ENCODE peak calls at places on chromosomes 5 and 9, in seven cellular contexts. F is AG04450, C is foreskin keratinocyte, V is osteocyte, A is neural progenitor cell, M is fibroblast of pulmonary artery, O is uterus. U is an unnamed sample.

GRCh38 chr9:110217656-110218099 is 9.7 kb upstream of the C9orf152 start:
- DNase-seq in F (peak; percentile 8), C (no peak), V (no peak), A (peak; percentile 52), M (peak; percentile 76), O (peak; percentile 20), U (no peak)

GRCh38 chr9:4038182-4038723 is 261.6 kb downstream of the GLIS3 start:
- DNase-seq in F (no peak), C (peak; percentile 29), V (no peak), A (no peak), M (peak; percentile 50), O (no peak), U (no peak)

GRCh38 chr5:137055271-137055872 is 443.8 kb downstream of the SPOCK1 start:
- DNase-seq in F (no peak), C (no peak), V (no peak), A (no peak), M (peak; percentile 52), O (no peak), U (no peak)

GRCh38 chr5:73120222-73121108 is at the start of gene TMEM171:
- DNase-seq in F (no peak), C (no peak), V (peak; percentile 84), A (peak; percentile 87), M (peak; percentile 37), O (no peak), U (no peak)

GRCh38 chr5:76818844-76819831 is at the start of gene F2RL1:
- DNase-seq in F (no peak), C (peak; percentile 92), V (peak; percentile 85), A (peak; percentile 91), M (peak; percentile 75), O (no peak), U (no peak)

GRCh38 chr5:73229271-73229670 is 56.3 kb downstream of the TMEM174 start:
- DNase-seq in F (no peak), C (no peak), V (no peak), A (no peak), M (no peak), O (no peak), U (no peak)

GRCh38 chr5:159947708-159948358 is 31.6 kb downstream of the ADRA1B start:
- DNase-seq in F (peak; percentile 59), C (no peak), V (no peak), A (no peak), M (peak; percentile 23), O (peak; percentile 15), U (no peak)

GRCh38 chr9:91033802-91034201 is 232.2 kb downstream of the SYK start:
- DNase-seq in F (no peak), C (no peak), V (peak; percentile 80), A (peak; percentile 48), M (no peak), O (no peak), U (no peak)

GRCh38 chr5:44365351-44365750 is 23.9 kb downstream of the FGF10 start:
- DNase-seq in F (no peak), C (peak; percentile 9), V (no peak), A (no peak), M (peak; percentile 6), O (no peak), U (peak; percentile 1)

GRCh38 chr5:122292357-122292756 is 19.7 kb upstream of the SNCAIP start:
- DNase-seq in F (peak; percentile 27), C (no peak), V (no peak), A (no peak), M (no peak), O (peak; percentile 58), U (no peak)

GRCh38 chr5:122291000-122291592 is 20.9 kb upstream of the SNCAIP start:
- DNase-seq in F (no peak), C (no peak), V (no peak), A (no peak), M (no peak), O (peak; percentile 63), U (no peak)

GRCh38 chr5:122297587-122298298 is 14.3 kb upstream of the SNCAIP start:
- DNase-seq in F (no peak), C (no peak), V (no peak), A (no peak), M (no peak), O (no peak), U (no peak)

GRCh38 chr5:122300374-122300773 is 11.7 kb upstream of the SNCAIP start:
- DNase-seq in F (no peak), C (no peak), V (no peak), A (no peak), M (no peak), O (no peak), U (no peak)

GRCh38 chr5:122295138-122295537 is 16.9 kb upstream of the SNCAIP start:
- DNase-seq in F (no peak), C (no peak), V (no peak), A (peak; percentile 50), M (no peak), O (no peak), U (no peak)
- TF ChIP-seq CTCF in F (peak; percentile 14), C (peak; percentile 38), V (peak; percentile 28), A (peak; percentile 55), M (peak; percentile 31), O (peak; percentile 23), U (peak; percentile 47)

DNA sequence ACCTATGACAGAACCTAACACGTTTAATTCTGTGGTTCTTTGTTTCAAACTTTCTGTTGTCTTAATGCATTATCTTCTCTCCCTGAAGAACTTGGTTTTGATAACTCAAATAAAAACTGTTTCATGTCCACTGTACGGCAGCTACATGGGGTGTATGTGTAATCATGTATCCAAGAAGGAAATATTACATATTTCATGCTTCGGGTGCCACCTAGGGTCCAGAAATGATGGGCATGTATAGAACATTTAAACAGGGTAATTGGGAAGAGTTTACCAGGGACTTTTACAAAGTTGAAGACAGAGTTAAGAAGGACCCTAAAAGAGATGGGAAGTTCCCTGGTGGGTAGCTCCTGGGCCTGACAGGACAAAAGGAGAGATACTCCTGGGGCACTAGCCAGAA is 291.3 kb downstream of the FBXL7 start:
- DNase-seq in F (no peak), C (no peak), V (no peak), A (no peak), M (peak; percentile 14), O (no peak), U (no peak)
- TF ChIP-seq CTCF in F (peak; percentile 24), C (peak; percentile 23), V (peak; percentile 46), A (no peak), M (no peak), O (no peak), U (no peak)

GRCh38 chr9:130220351-130220750 is 45.2 kb upstream of the HMCN2 start:
- DNase-seq in F (peak; percentile 46), C (no peak), V (no peak), A (peak; percentile 63), M (peak; percentile 59), O (peak; percentile 81), U (no peak)
- TF ChIP-seq CTCF in F (peak; percentile 61), C (no peak), V (peak; percentile 32), A (peak; percentile 21), M (peak; percentile 30), O (peak; percentile 39), U (no peak)

DNA sequence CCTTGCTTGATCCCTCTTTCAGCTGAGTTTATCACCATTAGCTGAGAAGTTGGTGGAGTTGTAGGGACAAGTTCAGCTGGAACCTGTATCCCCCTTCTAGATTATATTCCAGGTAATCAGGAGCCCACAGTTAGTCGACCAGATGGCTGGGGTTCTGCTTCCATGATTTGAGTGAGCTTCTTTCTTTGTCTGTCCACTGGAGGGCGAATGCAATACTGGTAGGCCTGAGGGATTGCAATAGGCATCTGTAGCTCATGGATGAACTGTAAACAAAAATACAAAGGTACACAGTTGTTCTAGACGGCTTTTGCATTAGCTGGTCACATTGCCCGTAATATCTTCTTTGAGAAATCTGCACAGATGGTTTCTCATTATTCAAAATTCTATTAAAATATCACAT is 88.9 kb downstream of the PCSK5 start:
- DNase-seq in F (no peak), C (no peak), V (no peak), A (no peak), M (peak; percentile 31), O (no peak), U (no peak)
- TF ChIP-seq CTCF in F (peak; percentile 46), C (peak; percentile 51), V (peak; percentile 24), A (peak; percentile 42), M (peak; percentile 52), O (no peak), U (peak; percentile 68)

DNA sequence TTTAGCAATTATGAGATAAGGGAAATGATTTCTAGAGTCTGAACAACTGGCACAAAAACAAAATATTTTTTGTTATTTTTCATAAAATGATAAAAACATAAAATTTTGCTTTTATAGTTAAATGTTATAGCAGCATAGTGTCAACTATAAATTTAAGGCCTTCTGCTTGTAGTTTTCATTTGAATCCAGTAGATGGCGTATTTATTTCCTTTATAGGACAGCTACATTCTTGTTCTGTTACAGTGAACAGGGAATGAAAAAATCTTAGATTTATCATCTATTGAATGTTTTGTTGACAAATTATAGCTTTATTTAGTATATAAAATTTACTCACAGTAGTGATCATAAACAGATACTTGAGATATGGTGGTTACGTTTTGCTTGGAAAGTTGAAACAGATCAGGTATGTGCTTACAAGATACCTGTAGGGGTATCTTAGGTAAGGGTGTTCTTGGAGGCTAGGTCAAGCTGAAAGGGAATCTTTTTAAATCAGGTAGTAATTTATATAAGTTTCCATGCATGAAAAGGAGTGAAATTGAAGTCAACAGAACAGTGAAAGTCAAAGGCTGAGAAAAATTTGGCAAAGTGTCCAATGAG is 239.3 kb upstream of the GRIN3A start:
- DNase-seq in F (no peak), C (no peak), V (no peak), A (no peak), M (peak; percentile 41), O (no peak), U (no peak)
- TF ChIP-seq CTCF in F (peak; percentile 28), C (peak; percentile 63), V (peak; percentile 68), A (peak; percentile 72), M (peak; percentile 58), O (peak; percentile 7), U (peak; percentile 44)

GRCh38 chr9:130167927-130168326 is 4.3 kb upstream of the NCS1 start:
- DNase-seq in F (no peak), C (peak; percentile 45), V (no peak), A (no peak), M (no peak), O (no peak), U (no peak)
- TF ChIP-seq CTCF in F (peak; percentile 17), C (peak; percentile 26), V (no peak), A (peak; percentile 12), M (peak; percentile 1), O (no peak), U (peak; percentile 8)

GRCh38 chr5:112529525-112529924 is 110.4 kb upstream of the EPB41L4A start:
- DNase-seq in F (no peak), C (no peak), V (no peak), A (peak; percentile 33), M (peak; percentile 26), O (no peak), U (no peak)
- TF ChIP-seq CTCF in F (no peak), C (peak; percentile 68), V (peak; percentile 22), A (peak; percentile 46), M (peak; percentile 29), O (no peak), U (peak; percentile 58)

GRCh38 chr9:83936523-83936922 is 15.3 kb upstream of the KIF27 start:
- DNase-seq in F (no peak), C (no peak), V (no peak), A (no peak), M (no peak), O (no peak), U (no peak)

GRCh38 chr9:83934569-83935275 is 13.5 kb upstream of the KIF27 start:
- DNase-seq in F (no peak), C (peak; percentile 79), V (no peak), A (no peak), M (peak; percentile 87), O (no peak), U (no peak)

GRCh38 chr9:83935276-83935890 is 14.2 kb upstream of the KIF27 start:
- DNase-seq in F (no peak), C (no peak), V (no peak), A (peak; percentile 81), M (peak; percentile 85), O (no peak), U (no peak)

GRCh38 chr9:83940590-83941303 is 19.5 kb upstream of the KIF27 start:
- DNase-seq in F (no peak), C (no peak), V (no peak), A (no peak), M (no peak), O (no peak), U (no peak)

GRCh38 chr9:83937861-83938455 is 16.7 kb upstream of the KIF27 start:
- DNase-seq in F (no peak), C (no peak), V (peak; percentile 49), A (peak; percentile 80), M (peak; percentile 80), O (no peak), U (no peak)
- TF ChIP-seq CTCF in F (peak; percentile 69), C (peak; percentile 78), V (peak; percentile 79), A (peak; percentile 76), M (peak; percentile 57), O (peak; percentile 68), U (peak; percentile 67)

U was measured in epithelial cell of proximal tubule.